ENCODE peak calls at places on chromosomes 7 and 10, in four cellular contexts. P is activated T-cell treated with anti-CD3 and anti-CD28 coated beads for 1 hour; V is CD4-positive, alpha-beta memory T cell; R is HT1080. Y is an unnamed sample.

GRCh38 chr7:76091506-76091905 is 43.6 kb downstream of the MDH2 start:
- DNase-seq in R (no peak), P (no peak), V (no peak), Y (no peak)

GRCh38 chr7:31462636-31463035 is 51.3 kb upstream of the ITPRID1 start:
- DNase-seq in P (no peak), V (no peak), R (no peak), Y (no peak)

GRCh38 chr7:27142562-27143021 is 889 bp downstream of the HOXA5 start:
- DNase-seq in P (no peak), R (no peak), V (no peak), Y (no peak)

GRCh38 chr10:78719276-78719675 is 349.5 kb upstream of the ZMIZ1 start:
- DNase-seq in P (no peak), V (no peak), R (no peak), Y (no peak)

GRCh38 chr10:15137636-15138035 is 30.9 kb downstream of the NMT2 start:
- DNase-seq in P (no peak), R (no peak), V (no peak), Y (no peak)

GRCh38 chr7:121084748-121085336 is 96.3 kb downstream of the CPED1 start:
- DNase-seq in R (peak), P (no peak), V (no peak), Y (no peak)

GRCh38 chr10:63866747-63867140 is 345.5 kb downstream of the REEP3 start:
- DNase-seq in R (peak), P (no peak), V (no peak), Y (peak)

GRCh38 chr10:13201132-13201531 is 33.0 kb downstream of the UCMA start:
- DNase-seq in V (no peak), R (no peak), P (no peak), Y (no peak)

GRCh38 chr10:91201213-91201996 is 19.1 kb upstream of the PCGF5 start:
- DNase-seq in R (no peak), P (no peak), V (peak), Y (no peak)

GRCh38 chr7:18306696-18307095 is 188.9 kb upstream of the HDAC9 start:
- DNase-seq in P (no peak), R (no peak), V (no peak), Y (no peak)

GRCh38 chr7:100342761-100343160 is 15.2 kb upstream of the PILRB start:
- DNase-seq in V (no peak), R (no peak), P (no peak), Y (no peak)

GRCh38 chr7:1402110-1402790 is 57.0 kb downstream of the MICALL2 start:
- DNase-seq in P (no peak), R (no peak), V (no peak), Y (no peak)

GRCh38 chr10:14329609-14330246 is 996 bp downstream of the FRMD4A start:
- DNase-seq in P (no peak), R (no peak), V (no peak), Y (no peak)

GRCh38 chr7:31078363-31078990 is 26.4 kb downstream of the ADCYAP1R1 start:
- DNase-seq in R (no peak), V (no peak), P (no peak), Y (no peak)

GRCh38 chr10:126387041-126387908 is 1.0 kb downstream of the ADAM12 start:
- DNase-seq in R (no peak), V (peak), P (peak), Y (peak)

GRCh38 chr7:131625817-131626372 is 69.5 kb upstream of the PODXL start:
- DNase-seq in R (peak), P (no peak), V (no peak), Y (no peak)

GRCh38 chr7:115230882-115231508 is 309.1 kb downstream of the MDFIC start:
- DNase-seq in V (peak), R (peak), P (no peak), Y (no peak)

GRCh38 chr7:119974972-119975371 is 298.0 kb upstream of the KCND2 start:
- DNase-seq in P (no peak), V (no peak), R (no peak), Y (no peak)

GRCh38 chr7:135389971-135390370 is 119.9 kb downstream of the CNOT4 start:
- DNase-seq in R (no peak), V (no peak), P (no peak), Y (no peak)

GRCh38 chr7:17299477-17299991 is 1.1 kb downstream of the AHR start:
- DNase-seq in V (peak), P (no peak), R (peak), Y (peak)

GRCh38 chr10:110168601-110169481 is 38.6 kb upstream of the MXI1 start:
- DNase-seq in P (no peak), R (no peak), V (no peak), Y (no peak)

GRCh38 chr7:129210256-129210988 is 14.4 kb upstream of the AHCYL2 start:
- DNase-seq in V (peak), R (peak), P (peak), Y (peak)

GRCh38 chr7:44712012-44712411 is 36.6 kb upstream of the ZMIZ2 start:
- DNase-seq in R (no peak), P (no peak), V (no peak), Y (no peak)

GRCh38 chr10:132105302-132105995 is 39.7 kb downstream of the JAKMIP3 start:
- DNase-seq in V (no peak), P (no peak), R (no peak), Y (no peak)

GRCh38 chr7:84492128-84492527 is 297.5 kb upstream of the SEMA3A start:
- DNase-seq in P (no peak), V (no peak), R (no peak), Y (no peak)

GRCh38 chr10:130196511-130197487 is 60.6 kb downstream of the GLRX3 start:
- DNase-seq in V (no peak), P (no peak), R (no peak), Y (no peak)

GRCh38 chr10:100912013-100912608 is 652 bp upstream of the SLF2 start:
- DNase-seq in P (no peak), R (no peak), V (no peak), Y (no peak)

GRCh38 chr7:17062433-17063383 is 180.9 kb upstream of the AGR3 start:
- DNase-seq in R (no peak), P (no peak), V (peak), Y (no peak)

GRCh38 chr7:110983822-110984456 is 107.0 kb upstream of the LRRN3 start:
- DNase-seq in P (no peak), R (no peak), V (no peak), Y (no peak)

GRCh38 chr10:29563420-29564035 is 71.2 kb downstream of the SVIL start:
- DNase-seq in P (no peak), R (no peak), V (no peak), Y (no peak)

GRCh38 chr7:130384841-130385599 is 4.7 kb downstream of the CPA1 start:
- DNase-seq in R (no peak), P (no peak), V (no peak), Y (no peak)

GRCh38 chr10:24278519-24278889 is 69.6 kb downstream of the KIAA1217 start:
- DNase-seq in P (no peak), V (no peak), R (no peak), Y (no peak)

GRCh38 chr7:30800785-30801252 is 29.6 kb downstream of the MINDY4 start:
- DNase-seq in V (peak), R (peak), P (peak), Y (no peak)

GRCh38 chr7:70728873-70729552 is 402.9 kb upstream of the GALNT17 start:
- DNase-seq in V (no peak), P (no peak), R (no peak), Y (no peak)

GRCh38 chr10:3172446-3173172 is at the start of gene PITRM1:
- DNase-seq in P (peak), R (peak), V (peak), Y (peak)

Y was measured in GM06990.